ENCODE peak calls at places on chromosomes 6 and 20, in seven cellular contexts. K is RWPE2, Q is dorsolateral prefrontal cortex, U is stomach, D is HepG2, O is HCT116, M is AG04450. V is an unnamed sample.

GRCh38 chr6:130849501-130850039 is 22.4 kb downstream of the SMLR1 start:
- DNase-seq in Q (no peak), K (no peak), O (no peak), U (no peak), D (no peak), M (no peak), V (no peak)

GRCh38 chr6:147141690-147142308 is 62.4 kb upstream of the STXBP5 start:
- DNase-seq in O (no peak), M (no peak), D (no peak), Q (no peak), K (no peak), U (no peak), V (no peak)

GRCh38 chr20:50582591-50583234 is 72.5 kb downstream of the PTPN1 start:
- DNase-seq in U (no peak), D (no peak), K (peak; percentile 81), Q (no peak), M (no peak), O (no peak), V (no peak)

GRCh38 chr6:28395918-28396317 is 3.6 kb downstream of the ZSCAN12 start:
- DNase-seq in U (no peak), D (no peak), Q (no peak), O (no peak), K (no peak), M (no peak), V (no peak)

GRCh38 chr20:58461899-58462298 is 53.3 kb downstream of the APCDD1L start:
- DNase-seq in U (no peak), D (no peak), O (no peak), M (no peak), K (peak; percentile 98), Q (no peak), V (no peak)

GRCh38 chr20:49558826-49559225 is 9.1 kb downstream of the PTGIS start:
- DNase-seq in U (no peak), K (peak; percentile 47), Q (no peak), O (no peak), D (no peak), M (no peak), V (no peak)

GRCh38 chr6:89970072-89970471 is 75.8 kb downstream of the GJA10 start:
- DNase-seq in D (no peak), O (no peak), U (no peak), M (no peak), K (no peak), Q (peak; percentile 54), V (no peak)

GRCh38 chr6:46011241-46012085 is 4.2 kb downstream of the CLIC5 start:
- DNase-seq in Q (no peak), D (peak; percentile 34), U (peak; percentile 30), M (no peak), O (no peak), K (no peak), V (no peak)

GRCh38 chr6:93337772-93338394 is 81.5 kb downstream of the EPHA7 start:
- DNase-seq in O (no peak), D (no peak), U (no peak), Q (no peak), M (no peak), K (no peak), V (no peak)

GRCh38 chr6:96755096-96755495 is 82.2 kb downstream of the GPR63 start:
- DNase-seq in K (no peak), O (no peak), D (no peak), U (no peak), M (no peak), Q (no peak), V (no peak)

GRCh38 chr6:150394053-150394875 is 25.5 kb downstream of the IYD start:
- DNase-seq in D (no peak), M (no peak), K (no peak), U (no peak), O (no peak), Q (no peak), V (peak; percentile 30)

GRCh38 chr6:150394886-150395285 is 26.1 kb downstream of the IYD start:
- DNase-seq in O (no peak), K (no peak), M (no peak), Q (no peak), U (no peak), D (no peak), V (no peak)

GRCh38 chr6:150391414-150391813 is 22.6 kb downstream of the IYD start:
- DNase-seq in D (no peak), Q (no peak), O (no peak), U (no peak), K (no peak), M (no peak), V (no peak)

GRCh38 chr6:150392452-150393220 is 23.8 kb downstream of the IYD start:
- DNase-seq in D (no peak), O (no peak), Q (no peak), K (no peak), U (no peak), M (no peak), V (no peak)

DNA sequence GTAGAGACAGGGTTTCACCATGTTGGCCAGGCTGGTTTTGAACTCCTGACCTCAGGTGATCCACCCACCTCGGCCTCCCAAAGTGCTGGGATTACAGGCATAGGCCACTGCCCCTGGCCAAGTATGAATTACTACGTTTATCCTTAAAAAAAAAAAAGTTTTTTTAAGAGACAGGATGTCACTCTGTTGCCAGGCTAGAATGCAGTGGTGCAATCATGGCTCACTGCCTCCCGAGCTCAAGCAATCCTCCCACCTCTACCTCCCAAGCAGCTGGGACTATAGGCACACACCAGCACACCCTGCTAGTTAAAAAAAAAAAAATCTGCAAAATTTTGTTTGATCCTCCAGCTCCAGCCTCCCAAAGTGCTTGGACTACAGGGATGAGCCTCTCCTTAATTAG is 23.1 kb downstream of the IYD start:
- DNase-seq in O (no peak), D (no peak), M (no peak), U (no peak), Q (no peak), K (no peak), V (no peak)
- H3K27ac ChIP-seq in O (no peak overlapping the region), D (no peak overlapping the region), M (no peak overlapping the region), U (peak overlapping the region; percentile 18), Q (no peak overlapping the region), K (no peak overlapping the region), V (no peak overlapping the region)

DNA sequence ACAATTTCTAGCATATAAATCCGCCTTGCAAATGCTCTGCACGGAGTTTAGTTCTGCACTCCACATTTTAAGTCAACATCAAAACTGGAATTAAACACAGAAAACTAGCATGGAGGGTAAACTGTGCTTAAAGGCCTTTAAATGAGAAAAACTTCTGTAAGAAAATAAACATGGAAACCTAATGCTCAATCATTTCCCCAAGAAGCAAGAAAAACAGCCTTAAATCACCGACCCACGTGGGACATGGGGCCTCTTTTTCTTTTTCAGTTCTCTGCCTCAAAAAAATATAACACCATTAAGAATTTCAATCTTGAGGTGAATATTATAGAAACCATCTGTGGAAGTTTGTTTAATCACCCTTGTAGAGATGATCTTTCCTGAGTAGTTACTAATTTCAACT is 5.4 kb downstream of the SIM1 start:
- DNase-seq in D (no peak), M (no peak), Q (no peak), O (no peak), K (no peak), U (no peak), V (no peak)
- H3K27me3 ChIP-seq in D (peaks cover 7% of the 10 kb centered on the region), M (peaks cover 97% of the 10 kb centered on the region), Q (peaks cover 99% of the 10 kb centered on the region), O (no peaks in the 10 kb centered on the region), K (peaks cover 100% of the 10 kb centered on the region), U (peaks cover 58% of the 10 kb centered on the region), V (peaks cover 100% of the 10 kb centered on the region)

GRCh38 chr6:32249262-32249661 is 25.4 kb upstream of the NOTCH4 start:
- DNase-seq in D (no peak), U (no peak), Q (no peak), M (no peak), K (no peak), O (no peak), V (no peak)

GRCh38 chr6:32244946-32245398 is 21.1 kb upstream of the NOTCH4 start:
- DNase-seq in Q (peak; percentile 72), M (peak; percentile 39), U (peak; percentile 71), D (peak; percentile 43), O (peak; percentile 56), K (no peak), V (peak; percentile 70)

GRCh38 chr6:32240686-32241085 is 16.8 kb upstream of the NOTCH4 start:
- DNase-seq in K (no peak), D (no peak), M (no peak), O (no peak), U (no peak), Q (no peak), V (no peak)

GRCh38 chr6:32239462-32239861 is 15.6 kb upstream of the NOTCH4 start:
- DNase-seq in Q (no peak), O (no peak), K (no peak), M (no peak), D (no peak), U (no peak), V (no peak)

GRCh38 chr6:32244270-32244669 is 20.4 kb upstream of the NOTCH4 start:
- DNase-seq in O (no peak), K (no peak), Q (no peak), D (no peak), M (no peak), U (no peak), V (no peak)
- H3K4me3 ChIP-seq in O (no peak overlapping the region), K (no peak overlapping the region), Q (no peak overlapping the region), D (no peak overlapping the region), M (no peak overlapping the region), U (no peak overlapping the region), V (no peak overlapping the region)

GRCh38 chr20:46688151-46689081 is 828 bp downstream of the TP53RK start:
- DNase-seq in D (no peak), U (no peak), M (no peak), O (no peak), Q (no peak), K (no peak), V (no peak)

GRCh38 chr20:46689754-46690085 is 476 bp upstream of the TP53RK start:
- DNase-seq in D (no peak), K (no peak), U (no peak), M (no peak), Q (no peak), O (no peak), V (no peak)

GRCh38 chr20:46694484-46694883 is 5.2 kb upstream of the TP53RK start:
- DNase-seq in K (no peak), M (no peak), O (no peak), U (no peak), Q (no peak), D (no peak), V (no peak)

GRCh38 chr20:46689082-46689753 is at the start of gene TP53RK:
- DNase-seq in O (peak; percentile 99), D (peak; percentile 81), K (peak; percentile 100), U (peak; percentile 99), Q (peak; percentile 98), M (peak; percentile 100), V (peak; percentile 99)

DNA sequence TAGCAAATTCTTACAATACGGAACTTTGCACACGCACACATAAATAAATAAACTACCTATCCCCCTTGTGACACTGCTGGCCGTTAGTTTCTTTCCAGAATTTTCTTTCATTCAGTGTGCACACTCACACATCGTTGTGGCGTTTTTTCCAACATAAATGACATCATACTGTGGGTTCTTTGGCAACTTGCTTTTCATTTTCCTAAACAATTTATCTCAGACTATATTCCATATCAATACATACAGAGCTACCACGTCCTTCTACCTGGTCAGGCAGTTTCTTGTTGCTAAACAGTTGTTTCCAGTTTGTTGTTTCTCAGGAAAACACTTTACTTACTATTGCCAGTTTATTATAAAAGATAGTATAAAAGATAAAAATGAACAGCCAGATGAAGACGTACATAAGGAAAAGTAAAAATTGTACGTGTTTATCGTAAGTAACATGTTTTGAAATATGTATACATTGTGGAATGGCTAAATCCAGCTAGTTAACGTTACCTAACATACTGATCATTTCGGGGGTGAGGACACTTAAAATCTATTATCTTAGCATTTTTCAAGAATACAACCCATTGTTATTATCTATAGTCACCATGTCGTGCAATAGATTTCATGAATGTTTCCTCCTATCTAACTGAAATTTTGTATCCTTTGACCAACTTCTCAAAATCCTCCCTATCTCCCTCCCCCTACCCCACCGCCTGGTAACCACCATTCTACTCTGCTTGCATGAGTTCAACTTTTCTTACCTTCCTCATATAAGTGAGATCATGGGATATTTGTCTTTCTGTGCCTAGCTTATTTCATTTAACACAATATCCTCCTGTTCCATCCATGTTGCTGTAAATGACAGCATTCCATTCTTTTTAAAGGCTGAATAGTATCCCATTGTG is 1.2 kb upstream of the TP53RK start:
- DNase-seq in U (no peak), D (no peak), M (no peak), O (no peak), K (no peak), Q (no peak), V (no peak)
- H3K27ac ChIP-seq in U (peak overlapping the region; percentile 98), D (no peak overlapping the region), M (peak overlapping the region; percentile 49), O (no peak overlapping the region), K (peak overlapping the region; percentile 78), Q (peak overlapping the region; percentile 95), V (peak overlapping the region; percentile 97)